ENCODE peak calls at places on chromosomes 6 and 20, in seven cellular contexts. H is psoas muscle, R is breast epithelium, D is IMR-90, L is stomach, N is left lung, J is A549. F is an unnamed sample.

GRCh38 chr6:138440296-138440695 is 36.3 kb downstream of the HEBP2 start:
- DNase-seq in D (no peak), J (no peak), N (no peak), H (no peak), L (no peak), R (no peak), F (no peak)

GRCh38 chr20:496126-496696 is 33.9 kb upstream of the TBC1D20 start:
- DNase-seq in H (no peak), J (no peak), R (no peak), D (peak), N (no peak), L (peak), F (no peak)

GRCh38 chr6:80771941-80772340 is 665.5 kb downstream of the BCKDHB start:
- DNase-seq in D (peak), J (no peak), N (no peak), R (no peak), H (no peak), L (no peak), F (no peak)

GRCh38 chr6:5752282-5752681 is 254.4 kb downstream of the NRN1 start:
- DNase-seq in N (no peak), J (no peak), L (no peak), R (no peak), H (no peak), D (peak), F (no peak)

GRCh38 chr6:164322533-164322932 is 908.0 kb downstream of the QKI start:
- DNase-seq in H (no peak), J (no peak), R (no peak), N (no peak), D (no peak), L (no peak), F (no peak)

GRCh38 chr6:162099685-162100084 is 627.9 kb downstream of the PRKN start:
- DNase-seq in H (no peak), J (peak), R (no peak), D (peak), L (no peak), N (no peak), F (no peak)

GRCh38 chr6:3001773-3002293 is 2.1 kb downstream of the NQO2 start:
- DNase-seq in L (no peak), N (no peak), J (peak), H (peak), D (peak), R (no peak), F (no peak)

GRCh38 chr6:74087898-74088297 is 391.9 kb downstream of the CD109 start:
- DNase-seq in R (no peak), H (no peak), D (peak), N (no peak), J (no peak), L (no peak), F (no peak)

GRCh38 chr6:15464211-15464725 is 198.6 kb downstream of the DTNBP1 start:
- DNase-seq in R (no peak), D (no peak), L (peak), N (peak), H (peak), J (peak), F (no peak)

GRCh38 chr20:36745234-36745926 is 510 bp downstream of the NDRG3 start:
- DNase-seq in R (no peak), L (peak), H (peak), D (no peak), N (no peak), J (peak), F (no peak)

GRCh38 chr20:53678990-53679596 is 85.5 kb upstream of the ZNF217 start:
- DNase-seq in R (no peak), D (peak), H (no peak), N (no peak), L (no peak), J (no peak), F (no peak)

GRCh38 chr6:155791186-155791585 is 335.5 kb upstream of the NOX3 start:
- DNase-seq in R (no peak), L (no peak), J (no peak), N (no peak), H (no peak), D (no peak), F (no peak)

GRCh38 chr6:130680118-130680517 is 147.1 kb upstream of the SMLR1 start:
- DNase-seq in J (no peak), L (no peak), R (no peak), D (peak), H (no peak), N (no peak), F (no peak)

GRCh38 chr20:5486377-5487054 is 169.8 kb upstream of the PROKR2 start:
- DNase-seq in D (no peak), L (no peak), N (no peak), R (no peak), J (no peak), H (no peak), F (no peak)

GRCh38 chr20:7911586-7912330 is 28.5 kb downstream of the HAO1 start:
- DNase-seq in N (no peak), L (no peak), R (no peak), J (no peak), H (no peak), D (no peak), F (no peak)

GRCh38 chr6:78947529-78947928 is 80.2 kb downstream of the IRAK1BP1 start:
- DNase-seq in H (no peak), J (no peak), N (no peak), R (no peak), D (peak), L (no peak), F (no peak)

GRCh38 chr6:78771619-78772018 is 95.7 kb upstream of the IRAK1BP1 start:
- DNase-seq in D (no peak), R (no peak), H (no peak), J (no peak), N (no peak), L (no peak), F (no peak)

GRCh38 chr6:125670586-125670985 is 78.8 kb upstream of the HEY2 start:
- DNase-seq in N (no peak), R (peak), H (no peak), D (no peak), J (no peak), L (no peak), F (no peak)

GRCh38 chr6:142291512-142291911 is 10.3 kb upstream of the ADGRG6 start:
- DNase-seq in H (no peak), D (no peak), R (no peak), L (no peak), J (no peak), N (no peak), F (no peak)

GRCh38 chr6:39037082-39037487 is 11.5 kb upstream of the GLP1R start:
- DNase-seq in J (no peak), D (no peak), L (no peak), H (no peak), R (no peak), N (no peak), F (no peak)

GRCh38 chr6:149060300-149060984 is 257.1 kb upstream of the TAB2 start:
- DNase-seq in H (no peak), J (no peak), L (no peak), R (no peak), N (no peak), D (peak), F (no peak)

GRCh38 chr20:4324611-4325238 is 309.4 kb upstream of the RNF24 start:
- DNase-seq in J (no peak), R (no peak), N (no peak), H (no peak), D (no peak), L (no peak), F (peak)

GRCh38 chr6:125910518-125910917 is 46.1 kb upstream of the HINT3 start:
- DNase-seq in H (no peak), D (peak), N (no peak), J (no peak), L (no peak), R (no peak), F (no peak)

GRCh38 chr6:155959898-155960297 is 504.3 kb upstream of the NOX3 start:
- DNase-seq in H (no peak), L (no peak), D (no peak), R (no peak), N (no peak), J (no peak), F (no peak)

GRCh38 chr6:162690158-162690557 is 37.4 kb downstream of the PRKN start:
- DNase-seq in L (no peak), J (no peak), H (no peak), R (no peak), N (no peak), D (no peak), F (no peak)

GRCh38 chr6:20997143-20997792 is 463.0 kb downstream of the CDKAL1 start:
- DNase-seq in L (no peak), H (no peak), R (no peak), D (no peak), J (no peak), N (no peak), F (no peak)

GRCh38 chr6:158013904-158014504 is 32.3 kb downstream of the SYNJ2 start:
- DNase-seq in R (no peak), N (no peak), D (no peak), H (no peak), J (no peak), L (no peak), F (no peak)

GRCh38 chr6:76135481-76135880 is 63.0 kb upstream of the IMPG1 start:
- DNase-seq in D (no peak), N (no peak), H (no peak), J (no peak), L (no peak), R (no peak), F (no peak)

GRCh38 chr20:20003088-20003954 is 13.8 kb upstream of the NAA20 start:
- DNase-seq in R (peak), H (no peak), N (no peak), D (peak), J (no peak), L (no peak), F (peak)

GRCh38 chr6:23218751-23219150 is 649.4 kb downstream of the HDGFL1 start:
- DNase-seq in R (no peak), D (no peak), J (no peak), H (no peak), L (no peak), N (no peak), F (no peak)

GRCh38 chr20:35947489-35947888 is 6.8 kb downstream of the SCAND1 start:
- DNase-seq in H (no peak), J (peak), L (no peak), R (no peak), D (peak), N (no peak), F (no peak)

GRCh38 chr6:44149369-44150012 is 9.1 kb upstream of the CAPN11 start:
- DNase-seq in N (no peak), L (no peak), H (no peak), J (no peak), R (no peak), D (no peak), F (no peak)

GRCh38 chr20:57190536-57191265 is 75.7 kb downstream of the BMP7 start:
- DNase-seq in L (no peak), D (peak), N (no peak), H (peak), J (no peak), R (no peak), F (no peak)

GRCh38 chr6:168155193-168155592 is 76.2 kb upstream of the FRMD1 start:
- DNase-seq in H (no peak), N (no peak), J (peak), D (peak), L (no peak), R (no peak), F (peak)

GRCh38 chr6:43758617-43759050 is 11.4 kb upstream of the VEGFA start:
- DNase-seq in L (no peak), N (no peak), J (peak), H (peak), D (no peak), R (no peak), F (no peak)

GRCh38 chr6:151389640-151390275 is 1.6 kb downstream of the ZBTB2 start:
- DNase-seq in D (peak), J (peak), H (peak), N (no peak), L (peak), R (peak), F (peak)

GRCh38 chr6:151392429-151392828 is 1.1 kb upstream of the ZBTB2 start:
- DNase-seq in J (no peak), N (no peak), R (no peak), H (no peak), L (no peak), D (no peak), F (no peak)

GRCh38 chr6:151391471-151392428 is at the start of gene ZBTB2:
- DNase-seq in H (peak), J (peak), N (peak), D (peak), R (peak), L (peak), F (peak)

GRCh38 chr6:151390276-151391020 is 911 bp downstream of the ZBTB2 start:
- DNase-seq in H (peak), R (peak), N (peak), J (peak), L (peak), D (peak), F (peak)

DNA sequence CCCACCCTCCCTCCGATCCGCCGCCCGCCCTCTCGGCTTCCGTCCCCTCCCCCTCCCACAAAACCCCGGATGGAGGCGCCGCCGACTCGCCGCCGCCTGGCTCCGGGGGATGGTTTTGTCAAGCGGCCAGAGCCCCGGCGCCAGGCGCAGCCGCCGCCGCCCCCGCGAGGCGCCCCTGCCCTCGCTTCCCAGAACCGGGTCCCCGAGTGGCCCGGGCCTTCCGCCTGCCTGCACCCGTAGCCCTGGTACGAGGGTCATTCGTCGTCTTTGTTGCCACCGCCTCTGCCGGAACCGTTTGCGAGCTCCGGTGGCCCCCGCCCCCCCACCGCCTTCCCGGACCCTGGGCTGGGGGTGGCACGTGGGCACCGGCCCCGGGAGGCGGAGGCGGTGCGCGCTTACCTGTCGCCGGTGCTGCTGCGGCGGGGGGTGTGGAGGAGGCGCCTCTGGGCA is 313 bp downstream of the ZBTB2 start:
- DNase-seq in H (peak), L (peak), N (peak), R (peak), J (peak), D (peak), F (no peak)
- TF ChIP-seq CTCF in H (no peak), L (no peak), N (no peak), R (peak), J (no peak), D (no peak), F (no peak)

GRCh38 chr6:56842602-56843475 is 112.1 kb upstream of the BEND6 start:
- DNase-seq in N (peak), L (no peak), R (no peak), J (no peak), H (peak), D (peak), F (no peak)
- H3K27ac ChIP-seq in N (peak), L (peak), R (peak), J (peak), H (peak), D (peak), F (peak)

DNA sequence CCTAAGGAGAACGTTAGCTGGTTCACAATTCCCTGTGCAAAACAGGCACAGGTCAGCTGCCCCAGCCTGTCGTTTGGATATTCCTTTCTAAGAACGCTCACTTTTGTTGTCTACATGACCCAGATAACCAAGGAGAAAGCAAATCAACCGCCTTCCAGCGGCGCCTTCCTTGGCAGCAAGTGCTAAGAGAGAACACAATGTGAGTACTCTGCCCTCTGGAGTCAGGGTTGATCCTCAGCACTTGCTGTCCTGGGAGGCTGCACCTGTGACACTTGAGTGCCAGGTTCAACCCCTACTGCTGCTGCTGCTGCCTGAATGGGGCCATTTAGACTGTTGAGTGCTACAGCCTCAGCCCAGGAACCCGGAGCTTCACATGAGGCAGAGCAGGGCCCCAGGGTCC is 36.8 kb downstream of the OVOL2 start:
- DNase-seq in N (no peak), D (no peak), L (no peak), R (no peak), H (no peak), J (no peak), F (no peak)
- TF ChIP-seq CTCF in N (no peak), D (no peak), L (no peak), R (no peak), H (no peak), J (no peak), F (no peak)

DNA sequence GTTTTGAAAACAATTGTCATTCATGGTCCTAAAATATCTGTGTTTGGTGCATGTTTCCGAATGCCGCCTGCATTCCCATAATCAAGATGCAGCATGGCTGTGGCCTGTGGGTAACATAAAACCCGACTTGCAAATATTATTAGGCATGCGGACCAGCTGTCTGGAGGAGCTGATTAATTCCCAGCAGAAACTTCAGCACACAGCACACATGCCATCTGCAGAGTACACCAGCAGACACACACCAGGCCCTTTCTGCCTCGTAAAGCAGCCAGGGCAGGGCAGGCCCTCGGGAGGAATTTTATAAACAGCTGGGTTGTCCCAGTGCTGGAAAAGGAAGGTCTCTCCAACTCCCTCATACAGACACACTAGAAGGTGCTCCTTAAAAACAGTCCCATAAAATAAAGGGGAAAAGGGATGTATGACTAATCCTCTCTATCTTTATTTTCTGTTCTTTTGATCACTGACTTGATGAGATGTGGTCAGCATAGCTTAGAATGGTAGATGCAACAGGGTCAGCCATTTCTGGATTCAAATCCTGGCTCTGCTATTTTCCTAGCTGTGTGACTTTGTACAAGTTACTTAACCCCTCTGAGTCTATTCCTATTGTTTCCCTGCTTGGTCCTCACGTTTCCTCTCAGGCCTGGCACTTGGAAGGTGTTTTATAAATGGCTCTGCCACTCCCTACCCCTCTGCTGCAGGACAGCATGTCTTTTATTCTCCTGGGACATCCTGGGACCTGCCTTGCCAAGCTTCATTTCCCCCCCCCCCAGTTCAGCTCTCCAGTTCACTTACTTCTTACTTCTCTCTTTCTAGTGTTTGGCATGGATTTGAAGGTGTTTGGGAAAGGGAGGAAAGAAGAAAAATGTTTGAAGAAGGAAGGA is 85.9 kb upstream of the TRAF3IP2 start:
- DNase-seq in R (no peak), H (peak), N (no peak), D (no peak), L (no peak), J (no peak), F (no peak)
- H3K27ac ChIP-seq in R (no peak), H (peak), N (no peak), D (no peak), L (peak), J (no peak), F (no peak)

DNA sequence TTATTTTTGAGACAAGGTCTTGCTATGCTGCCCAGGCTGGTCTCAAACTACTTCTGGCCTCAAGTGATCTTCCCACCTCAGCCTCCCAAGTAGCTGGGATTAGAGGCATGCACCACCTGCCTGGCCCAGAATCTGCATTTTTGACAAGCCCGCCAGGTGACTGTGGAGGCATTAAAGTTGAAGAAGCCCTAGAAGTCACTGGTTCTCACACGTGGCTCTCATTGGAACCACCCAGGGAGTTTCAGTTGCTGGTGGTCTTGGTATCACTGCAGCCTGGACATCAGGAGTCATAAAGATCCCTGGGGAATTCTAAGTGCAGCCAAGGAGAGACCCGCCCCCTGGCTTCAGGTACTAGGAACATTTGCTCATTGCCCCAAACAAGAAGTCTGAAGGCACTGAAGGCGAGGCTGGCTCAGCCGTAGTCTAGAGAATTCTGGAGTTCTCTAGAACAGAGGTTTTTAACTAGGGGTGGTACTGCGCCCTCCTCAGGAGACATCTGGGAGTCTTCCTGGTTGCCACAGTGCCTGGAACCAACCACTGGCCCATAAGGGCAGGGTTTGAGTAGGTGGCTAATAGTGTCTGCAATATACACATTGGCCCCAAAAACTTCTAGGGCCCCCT is 182.8 kb downstream of the ZMYND8 start:
- DNase-seq in H (no peak), L (no peak), N (no peak), D (no peak), J (no peak), R (no peak), F (no peak)
- TF ChIP-seq CTCF in H (no peak), L (no peak), N (no peak), D (no peak), J (no peak), R (no peak), F (no peak)

GRCh38 chr20:48760403-48760889 is 67.4 kb downstream of the PREX1 start:
- DNase-seq in H (no peak), L (peak), R (peak), N (no peak), J (no peak), D (peak), F (no peak)

GRCh38 chr20:48761023-48761785 is 66.6 kb downstream of the PREX1 start:
- DNase-seq in D (no peak), L (peak), N (peak), R (no peak), H (no peak), J (no peak), F (no peak)

GRCh38 chr20:48763183-48764030 is 64.4 kb downstream of the PREX1 start:
- DNase-seq in D (no peak), L (no peak), N (no peak), R (no peak), J (no peak), H (no peak), F (no peak)

GRCh38 chr20:48759631-48760245 is 68.1 kb downstream of the PREX1 start:
- DNase-seq in L (no peak), D (no peak), R (no peak), H (no peak), N (no peak), J (no peak), F (no peak)

GRCh38 chr20:48761914-48762313 is 65.9 kb downstream of the PREX1 start:
- DNase-seq in D (no peak), H (no peak), J (no peak), N (no peak), L (no peak), R (no peak), F (no peak)
- H3K27ac ChIP-seq in D (no peak), H (no peak), J (no peak), N (peak), L (peak), R (no peak), F (no peak)

GRCh38 chr6:4225207-4225872 is 90.0 kb upstream of the ECI2 start:
- DNase-seq in N (no peak), J (no peak), R (no peak), H (no peak), L (no peak), D (peak), F (no peak)
- TF ChIP-seq CTCF in N (no peak), J (no peak), R (no peak), H (no peak), L (no peak), D (peak), F (no peak)